ENCODE peak calls at places on chromosomes 7 and 10, in four cellular contexts. K is uterus; I is testis; W is CD4-positive, CD25-positive, alpha-beta regulatory T cell. B is an unnamed sample.

GRCh38 chr10:106764360-106764759 is 400.1 kb downstream of the SORCS1 start:
- DNase-seq in I (no peak), K (no peak), W (no peak), B (no peak)

GRCh38 chr7:23268167-23268566 is 21.6 kb downstream of the GPNMB start:
- DNase-seq in K (no peak), W (no peak), I (no peak), B (no peak)

GRCh38 chr7:65475040-65475726 is 101.5 kb downstream of the ZNF92 start:
- DNase-seq in K (no peak), I (no peak), W (no peak), B (no peak)

GRCh38 chr10:32955299-32955772 is 2.7 kb downstream of the ITGB1 start:
- DNase-seq in K (no peak), I (no peak), W (no peak), B (no peak)

GRCh38 chr10:35208536-35208935 is 81.9 kb downstream of the CREM start:
- DNase-seq in I (no peak), W (no peak), K (no peak), B (no peak)

GRCh38 chr7:134777470-134777869 is 2.0 kb upstream of the CALD1 start:
- DNase-seq in W (no peak), K (no peak), I (no peak), B (no peak)

GRCh38 chr10:78907458-78908211 is 161.1 kb upstream of the ZMIZ1 start:
- DNase-seq in K (no peak), W (no peak), I (no peak), B (no peak)

GRCh38 chr10:101935431-101935830 is 91.8 kb upstream of the KCNIP2 start:
- DNase-seq in I (no peak), W (no peak), K (no peak), B (no peak)

GRCh38 chr10:72523932-72524396 is 101.9 kb downstream of the MICU1 start:
- DNase-seq in I (no peak), W (no peak), K (no peak), B (no peak)

GRCh38 chr10:6269953-6270867 is 67.5 kb downstream of the PFKFB3 start:
- DNase-seq in I (no peak), W (peak), K (no peak), B (no peak)

GRCh38 chr7:120805636-120806388 is 52.1 kb downstream of the TSPAN12 start:
- DNase-seq in K (peak), I (peak), W (peak), B (peak)

GRCh38 chr7:114639456-114639855 is 224.8 kb downstream of the FOXP2 start:
- DNase-seq in I (no peak), W (no peak), K (no peak), B (no peak)

GRCh38 chr7:46654546-46655443 is 733.7 kb upstream of the IGFBP3 start:
- DNase-seq in W (no peak), I (no peak), K (no peak), B (no peak)

GRCh38 chr7:157660971-157661610 is 324.3 kb downstream of the DNAJB6 start:
- DNase-seq in K (no peak), I (no peak), W (no peak), B (no peak)

GRCh38 chr7:32532716-32533115 is 37.4 kb downstream of the AVL9 start:
- DNase-seq in I (no peak), K (no peak), W (no peak), B (no peak)

GRCh38 chr10:105073999-105074398 is 432.9 kb downstream of the SORCS3 start:
- DNase-seq in W (no peak), K (no peak), I (no peak), B (no peak)

GRCh38 chr10:18658301-18658991 is 785 bp upstream of the ARL5B start:
- DNase-seq in I (peak), W (no peak), K (peak), B (no peak)

GRCh38 chr10:93766918-93767317 is 9.2 kb downstream of the LGI1 start:
- DNase-seq in W (no peak), K (no peak), I (no peak), B (no peak)

GRCh38 chr10:25682203-25682950 is 251.7 kb upstream of the MYO3A start:
- DNase-seq in I (peak), K (no peak), W (no peak), B (no peak)

GRCh38 chr10:12811725-12812310 is 189.7 kb downstream of the CCDC3 start:
- DNase-seq in I (no peak), K (no peak), W (no peak), B (no peak)

GRCh38 chr7:137628211-137628610 is 218.6 kb downstream of the DGKI start:
- DNase-seq in K (no peak), I (no peak), W (no peak), B (no peak)

GRCh38 chr7:24075426-24075810 is 208.6 kb upstream of the NPY start:
- DNase-seq in W (no peak), K (no peak), I (no peak), B (no peak)

GRCh38 chr10:28095791-28096367 is 97.0 kb upstream of the ODAD2 start:
- DNase-seq in I (no peak), W (no peak), K (no peak), B (no peak)

GRCh38 chr10:69475433-69475830 is 24.2 kb downstream of the TSPAN15 start:
- DNase-seq in I (no peak), W (no peak), K (no peak), B (no peak)

GRCh38 chr10:124942317-124943169 is 620 bp downstream of the ZRANB1 start:
- DNase-seq in W (no peak), I (no peak), K (no peak), B (no peak)

GRCh38 chr7:96649981-96650380 is 59.7 kb downstream of the SEM1 start:
- DNase-seq in I (no peak), K (no peak), W (no peak), B (no peak)

GRCh38 chr7:88477957-88478356 is 171.3 kb upstream of the STEAP4 start:
- DNase-seq in I (no peak), K (no peak), W (no peak), B (no peak)

GRCh38 chr7:74092321-74092963 is 8.8 kb downstream of the LIMK1 start:
- DNase-seq in I (no peak), W (no peak), K (no peak), B (no peak)

GRCh38 chr10:84903320-84903719 is 574.9 kb downstream of the CCSER2 start:
- DNase-seq in K (no peak), W (no peak), I (no peak), B (no peak)

GRCh38 chr7:98619450-98620321 is 2.6 kb downstream of the NPTX2 start:
- DNase-seq in W (no peak), I (peak), K (no peak), B (no peak)

GRCh38 chr10:133269367-133269766 is 7.3 kb downstream of the ADAM8 start:
- DNase-seq in W (no peak), K (no peak), I (no peak), B (no peak)

GRCh38 chr10:45425628-45426563 is 51.9 kb downstream of the ALOX5 start:
- DNase-seq in K (no peak), I (no peak), W (no peak), B (no peak)

GRCh38 chr10:49518982-49519578 is 19.8 kb downstream of the ERCC6 start:
- DNase-seq in K (no peak), I (peak), W (no peak), B (no peak)

GRCh38 chr7:117871778-117872538 is 1.3 kb downstream of the CTTNBP2 start:
- DNase-seq in W (no peak), I (peak), K (peak), B (no peak)

GRCh38 chr10:17644485-17644964 is 574 bp downstream of the STAM start:
- DNase-seq in K (no peak), I (peak), W (no peak), B (no peak)

GRCh38 chr7:5428470-5429252 is 5.0 kb upstream of the TNRC18 start:
- DNase-seq in I (peak), W (no peak), K (peak), B (peak)

GRCh38 chr10:12327074-12327473 is 22.3 kb upstream of the CAMK1D start:
- DNase-seq in K (no peak), W (no peak), I (no peak), B (no peak)

GRCh38 chr7:48154792-48155413 is 16.4 kb upstream of the ABCA13 start:
- DNase-seq in W (no peak), I (peak), K (no peak), B (no peak)

GRCh38 chr7:86598311-86598710 is 45.4 kb upstream of the GRM3 start:
- DNase-seq in K (no peak), I (peak), W (no peak), B (peak)

GRCh38 chr7:129769866-129770808 is 158.6 kb downstream of the NRF1 start:
- DNase-seq in K (no peak), I (no peak), W (no peak), B (no peak)
- H3K4me3 ChIP-seq in K (no peak), I (no peak), W (no peak), B (no peak)

GRCh38 chr10:111391146-111391545 is 314.3 kb downstream of the ADRA2A start:
- DNase-seq in I (no peak), K (no peak), W (no peak), B (no peak)
- H3K4me3 ChIP-seq in I (no peak), K (no peak), W (no peak), B (no peak)

GRCh38 chr7:139915864-139916716 is 87.0 kb downstream of the TBXAS1 start:
- DNase-seq in K (peak), W (no peak), I (peak), B (peak)
- H3K4me3 ChIP-seq in K (no peak), W (no peak), I (no peak), B (no peak)

GRCh38 chr10:30554443-30554831 is 75.1 kb downstream of the LYZL2 start:
- DNase-seq in W (no peak), I (peak), K (no peak), B (no peak)
- H3K4me3 ChIP-seq in W (no peak), I (peak), K (peak), B (no peak)

DNA sequence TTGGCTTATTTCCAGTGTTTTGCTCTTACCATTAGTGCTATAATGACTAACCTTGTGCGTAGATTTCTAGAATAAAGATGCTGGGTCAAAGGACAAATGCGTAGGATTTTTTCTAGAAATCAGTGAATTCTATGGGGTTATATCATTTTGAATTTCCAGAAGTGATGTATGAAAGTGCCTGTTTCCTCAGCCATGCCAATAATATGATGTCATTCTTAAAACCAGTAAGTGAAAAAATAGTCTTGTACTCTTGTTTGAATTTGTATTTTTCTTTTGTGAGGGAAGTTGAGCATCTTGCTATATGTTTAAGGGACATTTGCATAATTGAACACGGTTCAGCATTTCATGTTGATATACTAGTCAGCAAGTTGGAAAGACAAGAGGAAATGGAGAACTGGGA is 3.9 kb upstream of the DNAH11 start:
- DNase-seq in I (no peak), K (no peak), W (no peak), B (no peak)
- H3K4me3 ChIP-seq in I (no peak), K (no peak), W (no peak), B (no peak)

GRCh38 chr7:150801242-150801945 is 825 bp downstream of the TMEM176A start:
- DNase-seq in W (no peak), K (no peak), I (no peak), B (no peak)

GRCh38 chr7:150799156-150799555 is 1.0 kb downstream of the TMEM176B start:
- DNase-seq in I (no peak), K (no peak), W (no peak), B (no peak)

GRCh38 chr7:150801946-150802771 is 1.6 kb downstream of the TMEM176A start:
- DNase-seq in W (no peak), I (no peak), K (no peak), B (no peak)

GRCh38 chr7:150800576-150801241 is at the start of gene TMEM176A:
- DNase-seq in I (no peak), K (no peak), W (no peak), B (no peak)

DNA sequence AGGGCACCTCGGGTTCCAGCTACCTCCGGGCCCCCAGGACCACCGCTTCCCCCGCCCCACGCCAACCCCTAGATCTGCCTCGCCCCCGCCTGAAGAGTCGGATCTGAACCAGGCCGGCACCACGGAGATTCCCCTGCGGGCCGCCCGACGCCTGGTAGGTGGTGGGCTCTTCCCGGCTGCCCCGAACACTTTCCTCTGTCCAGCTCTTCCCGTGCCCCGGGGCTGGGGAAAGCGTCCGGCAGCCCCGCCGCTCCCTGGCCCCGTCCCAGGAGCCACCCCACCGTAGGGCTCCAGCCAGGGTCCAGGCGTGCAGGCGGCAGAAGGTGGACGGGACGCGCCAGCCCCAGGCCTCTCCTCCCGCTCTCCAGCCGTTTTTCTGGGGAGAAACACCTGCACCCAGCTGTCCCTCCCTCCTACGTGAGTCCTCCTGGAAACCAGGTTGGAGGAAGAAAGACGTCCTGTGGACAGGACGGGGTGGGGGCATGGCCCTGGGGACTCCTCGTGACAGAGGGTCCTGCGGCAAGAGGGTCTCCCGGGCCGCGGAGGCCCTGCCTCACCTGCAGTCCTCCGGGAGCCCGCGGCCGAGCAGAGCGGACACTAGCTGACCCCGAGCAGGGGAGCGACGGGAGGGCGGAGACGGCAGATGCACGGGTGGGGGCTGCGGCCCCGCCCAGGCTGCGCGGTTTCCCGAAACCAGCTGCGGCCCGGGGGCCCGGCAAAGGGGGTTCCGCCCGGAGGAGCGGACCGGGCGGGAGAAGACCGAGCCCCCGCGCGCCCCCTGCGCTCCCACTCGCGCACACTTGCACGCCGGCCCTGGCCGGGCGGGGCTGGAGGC is at the start of gene TMEM176B:
- DNase-seq in I (no peak), K (peak), W (no peak), B (no peak)
- H3K4me3 ChIP-seq in I (peak), K (peak), W (no peak), B (no peak)

GRCh38 chr7:107638594-107638993 is 22.0 kb upstream of the SLC26A4 start:
- DNase-seq in I (no peak), K (no peak), W (no peak), B (no peak)
- H3K4me3 ChIP-seq in I (no peak), K (no peak), W (no peak), B (no peak)

DNA sequence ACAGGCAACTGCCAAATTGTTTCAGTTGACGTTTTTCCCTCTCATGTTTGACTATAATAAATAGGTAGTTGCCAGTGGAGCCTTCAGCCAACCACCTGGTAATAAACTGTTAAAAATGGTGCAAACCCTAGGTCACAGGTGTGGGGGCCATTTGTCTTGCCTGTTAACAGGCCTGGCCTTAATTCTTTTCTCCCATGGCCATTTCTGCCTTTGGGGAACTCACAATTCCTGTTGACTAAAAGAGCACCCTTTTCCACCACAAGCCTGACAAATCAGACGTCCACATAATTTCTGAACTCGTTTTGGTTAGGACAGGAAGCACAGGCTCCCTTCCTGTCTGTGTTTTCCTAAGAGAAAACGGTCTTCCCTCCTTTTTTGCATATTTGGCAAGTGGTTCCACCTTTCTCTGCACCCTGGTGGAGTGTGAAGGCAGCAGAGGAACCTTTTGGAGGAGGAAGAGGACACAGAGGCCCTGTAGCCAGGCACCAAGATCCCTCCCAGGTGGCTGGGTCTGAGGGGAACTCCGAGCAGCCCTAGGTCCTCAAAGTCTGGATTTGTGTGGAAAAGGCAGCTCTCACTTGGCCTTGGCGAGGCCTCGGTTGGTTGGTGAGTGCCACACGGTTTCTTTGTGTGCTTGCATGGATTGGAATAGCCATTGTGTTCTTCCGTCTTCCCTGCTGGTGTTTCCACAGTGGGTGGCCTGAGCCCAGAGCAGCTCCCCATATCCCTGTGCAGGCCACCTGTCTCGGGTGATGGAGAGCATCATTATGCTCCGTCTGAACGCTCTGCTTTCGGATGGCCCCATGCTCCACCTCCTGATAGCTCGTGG is 4.0 kb downstream of the IKZF1 start:
- DNase-seq in W (no peak), I (no peak), K (no peak), B (peak)
- H3K4me3 ChIP-seq in W (peak), I (no peak), K (no peak), B (peak)